ENCODE peak calls at places on chromosomes 4 and X, in nine cellular contexts. One of them, this sample, is unnamed. For H3K4me1, the result is how much of the 10 kb centered on the place peaks cover.

GRCh38 chrX:48751343-48751742 is 10.2 kb upstream of the GLOD5 start:
- DNase-seq in sigmoid colon: no peak
- DNase-seq in transverse colon: no peak
- DNase-seq in Panc1: no peak
- DNase-seq in breast epithelium: no peak
- DNase-seq in suprapubic skin: no peak
- DNase-seq in GM23338: no peak
- DNase-seq in SK-N-SH: no peak
- DNase-seq in spleen: no peak
- DNase-seq in this sample: no peak

GRCh38 chr4:32251126-32251525 is 1531.0 kb downstream of the PCDH7 start:
- DNase-seq in sigmoid colon: no peak
- DNase-seq in transverse colon: no peak
- DNase-seq in Panc1: no peak
- DNase-seq in breast epithelium: no peak
- DNase-seq in suprapubic skin: no peak
- DNase-seq in GM23338: no peak
- DNase-seq in SK-N-SH: no peak
- DNase-seq in spleen: no peak
- DNase-seq in this sample: no peak

GRCh38 chr4:74365761-74366160 is 816 bp downstream of the EREG start:
- DNase-seq in sigmoid colon: peak
- DNase-seq in transverse colon: peak
- DNase-seq in Panc1: no peak
- DNase-seq in breast epithelium: no peak
- DNase-seq in suprapubic skin: no peak
- DNase-seq in GM23338: peak
- DNase-seq in SK-N-SH: peak
- DNase-seq in spleen: peak
- DNase-seq in this sample: no peak

GRCh38 chrX:88883205-88883604 is 136.2 kb downstream of the CPXCR1 start:
- DNase-seq in sigmoid colon: no peak
- DNase-seq in transverse colon: no peak
- DNase-seq in Panc1: no peak
- DNase-seq in breast epithelium: no peak
- DNase-seq in suprapubic skin: no peak
- DNase-seq in GM23338: no peak
- DNase-seq in SK-N-SH: no peak
- DNase-seq in spleen: no peak
- DNase-seq in this sample: no peak

GRCh38 chr4:99504804-99505502 is 5.9 kb upstream of the C4orf17 start:
- DNase-seq in sigmoid colon: no peak
- DNase-seq in transverse colon: no peak
- DNase-seq in Panc1: no peak
- DNase-seq in breast epithelium: no peak
- DNase-seq in suprapubic skin: no peak
- DNase-seq in GM23338: no peak
- DNase-seq in SK-N-SH: no peak
- DNase-seq in spleen: no peak
- DNase-seq in this sample: no peak

GRCh38 chrX:51461053-51462050 is 35.0 kb downstream of the NUDT11 start:
- DNase-seq in sigmoid colon: no peak
- DNase-seq in transverse colon: no peak
- DNase-seq in Panc1: peak
- DNase-seq in breast epithelium: no peak
- DNase-seq in suprapubic skin: no peak
- DNase-seq in GM23338: peak
- DNase-seq in SK-N-SH: peak
- DNase-seq in spleen: no peak
- DNase-seq in this sample: no peak

GRCh38 chr4:183402771-183403170 is 41.7 kb upstream of the CDKN2AIP start:
- DNase-seq in sigmoid colon: no peak
- DNase-seq in transverse colon: no peak
- DNase-seq in Panc1: no peak
- DNase-seq in breast epithelium: no peak
- DNase-seq in suprapubic skin: no peak
- DNase-seq in GM23338: no peak
- DNase-seq in SK-N-SH: no peak
- DNase-seq in spleen: no peak
- DNase-seq in this sample: no peak

GRCh38 chr4:137471895-137472294 is 60.4 kb downstream of the PCDH18 start:
- DNase-seq in sigmoid colon: no peak
- DNase-seq in transverse colon: no peak
- DNase-seq in Panc1: peak
- DNase-seq in breast epithelium: no peak
- DNase-seq in suprapubic skin: no peak
- DNase-seq in GM23338: no peak
- DNase-seq in SK-N-SH: no peak
- DNase-seq in spleen: no peak
- DNase-seq in this sample: no peak

GRCh38 chr4:183798249-183798920 is 106.7 kb upstream of the STOX2 start:
- DNase-seq in sigmoid colon: no peak
- DNase-seq in transverse colon: peak
- DNase-seq in Panc1: no peak
- DNase-seq in breast epithelium: no peak
- DNase-seq in suprapubic skin: no peak
- DNase-seq in GM23338: peak
- DNase-seq in SK-N-SH: no peak
- DNase-seq in spleen: no peak
- DNase-seq in this sample: no peak

GRCh38 chr4:57710053-57710452 is 599.9 kb upstream of the IGFBP7 start:
- DNase-seq in sigmoid colon: no peak
- DNase-seq in transverse colon: no peak
- DNase-seq in Panc1: no peak
- DNase-seq in breast epithelium: no peak
- DNase-seq in suprapubic skin: no peak
- DNase-seq in GM23338: no peak
- DNase-seq in SK-N-SH: no peak
- DNase-seq in spleen: no peak
- DNase-seq in this sample: no peak

GRCh38 chr4:153383131-153383530 is 38.6 kb downstream of the MND1 start:
- DNase-seq in sigmoid colon: no peak
- DNase-seq in transverse colon: no peak
- DNase-seq in Panc1: no peak
- DNase-seq in breast epithelium: no peak
- DNase-seq in suprapubic skin: no peak
- DNase-seq in GM23338: no peak
- DNase-seq in SK-N-SH: no peak
- DNase-seq in spleen: no peak
- DNase-seq in this sample: no peak

GRCh38 chrX:8484360-8484759 is 19.7 kb downstream of the VCX3B start:
- DNase-seq in sigmoid colon: no peak
- DNase-seq in transverse colon: no peak
- DNase-seq in Panc1: no peak
- DNase-seq in breast epithelium: no peak
- DNase-seq in suprapubic skin: no peak
- DNase-seq in GM23338: no peak
- DNase-seq in SK-N-SH: no peak
- DNase-seq in spleen: no peak
- DNase-seq in this sample: no peak

GRCh38 chr4:105106416-105106815 is 40.3 kb upstream of the TET2 start:
- DNase-seq in sigmoid colon: no peak
- DNase-seq in transverse colon: no peak
- DNase-seq in Panc1: no peak
- DNase-seq in breast epithelium: no peak
- DNase-seq in suprapubic skin: no peak
- DNase-seq in GM23338: no peak
- DNase-seq in SK-N-SH: no peak
- DNase-seq in spleen: no peak
- DNase-seq in this sample: no peak

DNA sequence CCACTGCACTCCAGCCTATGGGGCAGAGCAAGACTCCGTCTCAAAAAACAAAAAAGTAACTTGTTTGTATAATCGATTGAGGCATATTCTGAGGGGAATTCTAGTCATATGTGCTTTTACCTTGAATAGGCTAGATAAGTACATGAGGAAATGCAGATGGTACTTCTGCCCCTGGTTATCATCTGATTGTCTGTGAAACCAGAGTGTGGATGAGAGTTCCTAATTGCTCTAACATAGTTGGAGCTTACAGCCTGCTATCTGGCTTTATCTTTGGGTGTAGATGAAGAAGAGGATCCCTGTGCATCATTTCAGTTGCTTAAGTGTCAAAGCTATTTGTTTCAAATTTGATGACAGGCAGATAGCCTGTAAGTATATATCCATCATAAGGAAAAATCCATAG is 205.1 kb downstream of the RAPGEF2 start:
- DNase-seq in sigmoid colon: no peak
- DNase-seq in transverse colon: no peak
- DNase-seq in Panc1: no peak
- DNase-seq in breast epithelium: no peak
- DNase-seq in suprapubic skin: no peak
- DNase-seq in GM23338: no peak
- DNase-seq in SK-N-SH: no peak
- DNase-seq in spleen: no peak
- DNase-seq in this sample: no peak
- H3K4me1 ChIP-seq in sigmoid colon: under half
- H3K4me1 ChIP-seq in transverse colon: under half
- H3K4me1 ChIP-seq in Panc1: under half
- H3K4me1 ChIP-seq in breast epithelium: under half
- H3K4me1 ChIP-seq in suprapubic skin: under half
- H3K4me1 ChIP-seq in GM23338: under half
- H3K4me1 ChIP-seq in SK-N-SH: under half
- H3K4me1 ChIP-seq in spleen: under half
- H3K4me1 ChIP-seq in this sample: under half

DNA sequence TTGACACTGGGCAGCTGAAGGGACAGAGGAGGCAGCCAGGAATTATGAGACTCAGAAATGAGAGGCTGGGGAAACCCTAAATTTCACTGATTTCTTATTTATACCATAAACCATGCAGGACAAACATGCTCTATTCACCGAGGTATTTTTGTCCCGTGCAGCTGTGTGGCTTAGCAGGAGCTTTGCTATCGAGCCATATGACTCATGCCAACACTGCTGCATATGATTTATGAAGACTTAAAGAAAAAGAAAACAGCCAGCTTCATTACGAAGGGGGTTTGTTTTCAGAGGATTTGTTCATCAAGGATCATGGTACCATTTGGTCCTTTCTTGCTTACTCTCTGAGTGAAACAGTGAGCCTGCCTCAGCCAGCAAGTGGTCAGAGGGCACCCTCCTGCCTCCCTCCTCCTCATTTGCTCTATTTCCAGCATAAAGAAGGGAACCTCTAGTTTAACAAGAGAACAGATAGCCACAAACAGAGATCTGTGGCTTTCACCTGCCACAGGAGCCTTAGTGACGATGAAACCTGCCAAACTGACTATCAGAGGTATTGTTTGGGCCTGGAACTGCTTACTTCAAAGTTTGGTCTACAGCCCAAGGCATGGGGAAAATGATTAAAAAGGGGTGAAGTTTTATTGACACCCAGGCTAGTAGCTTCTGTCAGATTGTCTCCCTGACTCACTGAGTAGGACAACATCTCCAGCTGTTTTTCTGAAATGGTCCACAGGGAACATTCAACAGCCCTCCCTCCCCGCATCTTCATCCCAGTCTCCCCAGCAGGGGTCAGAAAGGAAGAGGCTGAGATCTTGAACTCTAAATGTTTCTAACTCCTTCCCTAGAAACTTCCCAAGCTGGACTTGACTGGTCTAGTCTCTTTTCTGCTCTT is 80.1 kb upstream of the MAML3 start:
- DNase-seq in sigmoid colon: no peak
- DNase-seq in transverse colon: no peak
- DNase-seq in Panc1: no peak
- DNase-seq in breast epithelium: no peak
- DNase-seq in suprapubic skin: no peak
- DNase-seq in GM23338: no peak
- DNase-seq in SK-N-SH: no peak
- DNase-seq in spleen: no peak
- DNase-seq in this sample: no peak
- TF ChIP-seq POLR2AphosphoS5 in sigmoid colon: no peak
- TF ChIP-seq POLR2AphosphoS5 in transverse colon: no peak
- TF ChIP-seq POLR2AphosphoS5 in Panc1: no peak
- TF ChIP-seq POLR2AphosphoS5 in breast epithelium: no peak
- TF ChIP-seq POLR2AphosphoS5 in suprapubic skin: no peak
- TF ChIP-seq POLR2AphosphoS5 in GM23338: no peak
- TF ChIP-seq POLR2AphosphoS5 in SK-N-SH: no peak
- TF ChIP-seq POLR2AphosphoS5 in spleen: no peak
- TF ChIP-seq POLR2AphosphoS5 in this sample: peak

GRCh38 chrX:110046971-110047370 is 44.1 kb downstream of the TMEM164 start:
- DNase-seq in sigmoid colon: no peak
- DNase-seq in transverse colon: no peak
- DNase-seq in Panc1: no peak
- DNase-seq in breast epithelium: no peak
- DNase-seq in suprapubic skin: no peak
- DNase-seq in GM23338: no peak
- DNase-seq in SK-N-SH: no peak
- DNase-seq in spleen: no peak
- DNase-seq in this sample: no peak

GRCh38 chrX:110045988-110046387 is 43.1 kb downstream of the TMEM164 start:
- DNase-seq in sigmoid colon: no peak
- DNase-seq in transverse colon: no peak
- DNase-seq in Panc1: no peak
- DNase-seq in breast epithelium: no peak
- DNase-seq in suprapubic skin: no peak
- DNase-seq in GM23338: peak
- DNase-seq in SK-N-SH: no peak
- DNase-seq in spleen: no peak
- DNase-seq in this sample: no peak

GRCh38 chrX:110044531-110045249 is 41.8 kb downstream of the TMEM164 start:
- DNase-seq in sigmoid colon: no peak
- DNase-seq in transverse colon: no peak
- DNase-seq in Panc1: no peak
- DNase-seq in breast epithelium: no peak
- DNase-seq in suprapubic skin: no peak
- DNase-seq in GM23338: no peak
- DNase-seq in SK-N-SH: no peak
- DNase-seq in spleen: no peak
- DNase-seq in this sample: no peak

GRCh38 chrX:110042521-110042920 is 39.6 kb downstream of the TMEM164 start:
- DNase-seq in sigmoid colon: no peak
- DNase-seq in transverse colon: no peak
- DNase-seq in Panc1: no peak
- DNase-seq in breast epithelium: no peak
- DNase-seq in suprapubic skin: no peak
- DNase-seq in GM23338: no peak
- DNase-seq in SK-N-SH: no peak
- DNase-seq in spleen: no peak
- DNase-seq in this sample: no peak

DNA sequence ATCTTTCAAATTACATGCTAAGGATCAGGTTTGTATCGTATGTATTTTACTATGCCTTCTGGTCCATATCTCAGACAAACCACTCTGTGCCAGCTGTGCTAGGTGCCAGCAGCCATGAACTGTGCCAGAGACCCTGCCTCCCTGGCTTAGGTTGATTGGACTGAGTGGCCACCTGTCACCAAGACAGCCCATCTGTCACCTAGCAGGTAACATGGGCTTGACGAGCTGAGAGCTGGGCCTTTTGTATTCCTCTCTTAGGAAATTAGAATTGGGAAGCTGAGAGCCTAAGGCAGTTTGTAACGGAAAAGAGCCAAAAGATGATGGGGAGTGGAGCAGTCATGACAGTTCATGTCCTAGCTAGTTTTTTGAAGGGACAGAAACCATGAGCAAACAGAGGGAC is 42.5 kb downstream of the TMEM164 start:
- DNase-seq in sigmoid colon: no peak
- DNase-seq in transverse colon: no peak
- DNase-seq in Panc1: no peak
- DNase-seq in breast epithelium: no peak
- DNase-seq in suprapubic skin: no peak
- DNase-seq in GM23338: no peak
- DNase-seq in SK-N-SH: no peak
- DNase-seq in spleen: no peak
- DNase-seq in this sample: no peak
- H3K27ac ChIP-seq in sigmoid colon: no peak
- H3K27ac ChIP-seq in transverse colon: no peak
- H3K27ac ChIP-seq in Panc1: no peak
- H3K27ac ChIP-seq in breast epithelium: no peak
- H3K27ac ChIP-seq in suprapubic skin: no peak
- H3K27ac ChIP-seq in GM23338: no peak
- H3K27ac ChIP-seq in SK-N-SH: no peak
- H3K27ac ChIP-seq in spleen: no peak
- H3K27ac ChIP-seq in this sample: no peak

GRCh38 chr4:10105920-10106319 is 10.7 kb downstream of the WDR1 start:
- DNase-seq in sigmoid colon: no peak
- DNase-seq in transverse colon: no peak
- DNase-seq in Panc1: no peak
- DNase-seq in breast epithelium: no peak
- DNase-seq in suprapubic skin: no peak
- DNase-seq in GM23338: no peak
- DNase-seq in SK-N-SH: no peak
- DNase-seq in spleen: no peak
- DNase-seq in this sample: no peak
- H3K4me1 ChIP-seq in sigmoid colon: half or more
- H3K4me1 ChIP-seq in transverse colon: half or more
- H3K4me1 ChIP-seq in Panc1: under half
- H3K4me1 ChIP-seq in breast epithelium: under half
- H3K4me1 ChIP-seq in suprapubic skin: half or more
- H3K4me1 ChIP-seq in GM23338: under half
- H3K4me1 ChIP-seq in SK-N-SH: under half
- H3K4me1 ChIP-seq in spleen: half or more
- H3K4me1 ChIP-seq in this sample: half or more

This sample was measured in vagina.